ENCODE peak calls at places on chromosomes 16 and 17, in six cellular contexts. R is tibial nerve; H is small intestine; J is CD8-positive, alpha-beta memory T cell; V is BE2C; G is neural progenitor cell. B is an unnamed sample. For H3K36me3 and H3K4me1, the result is how much of the 10 kb centered on the place peaks cover.

GRCh38 chr16:68069511-68070248 is 15.5 kb upstream of the NFATC3 start:
- DNase-seq in R (no peak), H (peak), J (no peak), V (no peak), G (no peak), B (peak)

GRCh38 chr16:49278944-49279725 is 2.5 kb downstream of the CBLN1 start:
- DNase-seq in R (no peak), H (no peak), J (no peak), V (no peak), G (peak), B (no peak)

GRCh38 chr17:29747660-29748059 is 124.9 kb upstream of the CORO6 start:
- DNase-seq in R (no peak), H (no peak), J (no peak), V (no peak), G (no peak), B (no peak)

GRCh38 chr17:21299981-21300600 is 15.6 kb downstream of the MAP2K3 start:
- DNase-seq in R (no peak), H (no peak), J (no peak), V (no peak), G (no peak), B (no peak)

GRCh38 chr16:61887903-61888302 is 148.3 kb downstream of the CDH8 start:
- DNase-seq in R (no peak), H (no peak), J (no peak), V (no peak), G (no peak), B (peak)

GRCh38 chr17:35879748-35880654 is at the start of gene CCL5:
- DNase-seq in R (no peak), H (peak), J (peak), V (no peak), G (no peak), B (peak)

GRCh38 chr16:85245307-85246172 is 133.3 kb upstream of the CIBAR2 start:
- DNase-seq in R (peak), H (peak), J (peak), V (peak), G (peak), B (peak)

GRCh38 chr17:75400326-75400939 is 5.0 kb downstream of the GRB2 start:
- DNase-seq in R (no peak), H (no peak), J (no peak), V (no peak), G (no peak), B (no peak)

GRCh38 chr16:49281843-49282642 is 405 bp upstream of the CBLN1 start:
- DNase-seq in R (peak), H (peak), J (no peak), V (peak), G (peak), B (peak)

GRCh38 chr17:6488008-6488539 is 43.8 kb downstream of the PIMREG start:
- DNase-seq in R (no peak), H (no peak), J (no peak), V (no peak), G (no peak), B (no peak)

GRCh38 chr16:11389083-11389482 is 43.8 kb downstream of the RMI2 start:
- DNase-seq in R (no peak), H (no peak), J (no peak), V (no peak), G (no peak), B (no peak)

GRCh38 chr16:12061336-12062055 is 85.0 kb downstream of the SNX29 start:
- DNase-seq in R (no peak), H (no peak), J (no peak), V (no peak), G (no peak), B (no peak)

GRCh38 chr16:6016530-6017184 is 919.1 kb upstream of the EEF2KMT start:
- DNase-seq in R (no peak), H (peak), J (no peak), V (no peak), G (peak), B (no peak)

GRCh38 chr17:82097187-82097918 is 683 bp downstream of the FASN start:
- DNase-seq in R (no peak), H (peak), J (peak), V (peak), G (peak), B (peak)

GRCh38 chr16:60763869-60764268 is 1272.4 kb downstream of the CDH8 start:
- DNase-seq in R (no peak), H (no peak), J (no peak), V (no peak), G (no peak), B (no peak)

GRCh38 chr16:51542856-51543510 is 391.9 kb upstream of the SALL1 start:
- DNase-seq in R (no peak), H (no peak), J (no peak), V (no peak), G (peak), B (no peak)

GRCh38 chr17:82974136-82974952 is 105.1 kb upstream of the METRNL start:
- DNase-seq in R (no peak), H (no peak), J (no peak), V (no peak), G (no peak), B (no peak)

GRCh38 chr16:53789159-53789558 is 85.2 kb downstream of the FTO start:
- DNase-seq in R (no peak), H (no peak), J (no peak), V (no peak), G (no peak), B (no peak)

GRCh38 chr17:27905524-27906237 is 12.5 kb upstream of the LYRM9 start:
- DNase-seq in R (no peak), H (no peak), J (no peak), V (no peak), G (no peak), B (no peak)

GRCh38 chr17:50806141-50806643 is 29.2 kb upstream of the WFIKKN2 start:
- DNase-seq in R (no peak), H (no peak), J (no peak), V (no peak), G (peak), B (no peak)

GRCh38 chr17:79176792-79177601 is 102.4 kb downstream of the ENGASE start:
- DNase-seq in R (no peak), H (no peak), J (no peak), V (no peak), G (peak), B (no peak)
- H3K4me3 ChIP-seq in R (no peak), H (no peak), J (no peak), V (no peak), G (no peak), B (no peak)

DNA sequence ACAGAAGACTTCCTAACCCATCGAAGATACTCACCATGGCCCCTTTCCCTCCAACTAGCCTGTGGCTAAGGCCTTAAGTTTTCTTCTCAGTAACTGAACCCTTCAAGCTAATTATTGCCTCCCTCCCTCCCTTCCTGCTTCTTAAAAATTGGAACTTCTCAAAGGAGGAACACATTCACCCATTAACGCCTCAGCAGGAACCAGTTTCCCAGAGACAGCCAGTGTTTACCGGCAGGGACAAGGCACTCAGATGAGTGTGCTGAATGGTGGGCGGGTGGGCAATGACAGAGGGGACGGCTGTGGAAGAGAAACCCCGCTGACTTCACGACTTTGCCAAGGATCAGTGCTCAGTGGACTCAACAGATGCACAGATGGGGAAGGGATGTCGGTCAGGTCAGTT is 20.3 kb downstream of the PITPNA start:
- DNase-seq in R (no peak), H (no peak), J (no peak), V (no peak), G (no peak), B (no peak)
- H3K36me3 ChIP-seq in R (half or more), H (under half), J (under half), V (under half), G (under half), B (under half)

GRCh38 chr17:81039096-81039495 is 4.1 kb downstream of the BAIAP2 start:
- DNase-seq in R (no peak), H (no peak), J (no peak), V (no peak), G (no peak), B (no peak)
- H3K4me1 ChIP-seq in R (under half), H (under half), J (under half), V (half or more), G (under half), B (under half)

GRCh38 chr16:3023415-3023668 is 400 bp downstream of the HCFC1R1 start:
- DNase-seq in R (no peak), H (peak), J (no peak), V (no peak), G (no peak), B (no peak)
- H3K4me3 ChIP-seq in R (peak), H (peak), J (peak), V (peak), G (peak), B (peak)

GRCh38 chr17:56948491-56948890 is 12.4 kb downstream of the COIL start:
- DNase-seq in R (no peak), H (no peak), J (no peak), V (no peak), G (no peak), B (no peak)
- H3K36me3 ChIP-seq in R (half or more), H (under half), J (under half), V (under half), G (under half), B (under half)

GRCh38 chr16:75095637-75096036 is 20.9 kb downstream of the LDHD start:
- DNase-seq in R (no peak), H (no peak), J (no peak), V (no peak), G (no peak), B (no peak)

GRCh38 chr16:75097191-75097761 is 19.3 kb downstream of the LDHD start:
- DNase-seq in R (no peak), H (no peak), J (no peak), V (no peak), G (no peak), B (no peak)

GRCh38 chr16:75095204-75095621 is 21.4 kb downstream of the LDHD start:
- DNase-seq in R (no peak), H (no peak), J (no peak), V (no peak), G (no peak), B (no peak)

GRCh38 chr16:75097941-75098897 is 18.4 kb downstream of the LDHD start:
- DNase-seq in R (no peak), H (peak), J (peak), V (no peak), G (no peak), B (no peak)

GRCh38 chr16:75096730-75097129 is 19.9 kb downstream of the LDHD start:
- DNase-seq in R (no peak), H (no peak), J (no peak), V (no peak), G (peak), B (peak)
- H3K4me1 ChIP-seq in R (under half), H (under half), J (under half), V (under half), G (under half), B (under half)

GRCh38 chr16:80985611-80986010 is 21.1 kb downstream of the CMC2 start:
- DNase-seq in R (no peak), H (no peak), J (no peak), V (no peak), G (no peak), B (no peak)

GRCh38 chr16:80984124-80984892 is 22.4 kb downstream of the CMC2 start:
- DNase-seq in R (no peak), H (no peak), J (no peak), V (no peak), G (no peak), B (no peak)

GRCh38 chr16:80989801-80990200 is 16.9 kb downstream of the CMC2 start:
- DNase-seq in R (no peak), H (no peak), J (no peak), V (no peak), G (no peak), B (no peak)

GRCh38 chr16:80988756-80989155 is 17.9 kb downstream of the CMC2 start:
- DNase-seq in R (no peak), H (no peak), J (no peak), V (no peak), G (no peak), B (no peak)

DNA sequence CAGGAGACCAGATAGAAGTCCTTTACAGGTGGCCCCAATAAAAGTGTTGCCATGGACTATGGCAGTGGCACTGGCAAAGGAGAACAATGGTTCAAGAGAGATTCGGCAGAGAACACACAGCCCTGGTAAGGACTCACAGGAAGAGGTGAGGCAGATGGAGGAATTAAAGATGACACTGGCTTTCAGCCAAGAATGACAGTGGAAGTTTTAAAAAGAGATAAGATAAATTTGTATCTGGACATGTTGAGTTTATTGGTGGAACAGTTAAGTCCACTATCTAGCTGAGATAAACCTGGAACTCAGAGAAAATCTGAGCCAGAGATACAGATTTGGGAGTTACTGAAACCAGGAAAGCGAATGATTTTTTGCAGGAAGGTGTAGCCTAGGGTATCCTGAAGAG is 20.1 kb downstream of the CMC2 start:
- DNase-seq in R (no peak), H (no peak), J (no peak), V (no peak), G (no peak), B (no peak)
- H3K4me3 ChIP-seq in R (no peak), H (no peak), J (no peak), V (no peak), G (no peak), B (no peak)